ENCODE peak calls at places on chromosomes 7 and 10, in seven cellular contexts. C, A, Y, W, Q, S and H are unnamed samples.

GRCh38 chr10:49187950-49188761 is at the start of gene TMEM273:
- DNase-seq in C (peak), A (no peak), Y (no peak), W (no peak), Q (peak), S (peak), H (peak)

GRCh38 chr7:130349911-130350782 is 5.5 kb downstream of the CPA5 start:
- DNase-seq in C (no peak), A (no peak), Y (no peak), W (peak), Q (no peak), S (no peak), H (no peak)

GRCh38 chr7:134421998-134422397 is 36.9 kb downstream of the AKR1B1 start:
- DNase-seq in C (no peak), A (peak), Y (no peak), W (peak), Q (no peak), S (no peak), H (no peak)

GRCh38 chr10:26650406-26650805 is 47.1 kb upstream of the PDSS1 start:
- DNase-seq in C (no peak), A (no peak), Y (no peak), W (no peak), Q (no peak), S (no peak), H (no peak)

GRCh38 chr10:77011823-77012566 is 625.6 kb downstream of the KCNMA1 start:
- DNase-seq in C (no peak), A (no peak), Y (no peak), W (peak), Q (no peak), S (no peak), H (no peak)

GRCh38 chr10:122648599-122649428 is 50.8 kb downstream of the C10orf120 start:
- DNase-seq in C (no peak), A (peak), Y (no peak), W (peak), Q (peak), S (no peak), H (no peak)

GRCh38 chr7:105911961-105912575 is 35.7 kb upstream of the ATXN7L1 start:
- DNase-seq in C (no peak), A (peak), Y (no peak), W (no peak), Q (no peak), S (no peak), H (no peak)

GRCh38 chr7:150367187-150367510 is 1.5 kb upstream of the REPIN1 start:
- DNase-seq in C (no peak), A (no peak), Y (no peak), W (no peak), Q (no peak), S (no peak), H (no peak)

GRCh38 chr10:103244663-103245271 is 920 bp upstream of the RPEL1 start:
- DNase-seq in C (peak), A (peak), Y (peak), W (peak), Q (peak), S (peak), H (peak)

GRCh38 chr10:72058347-72058898 is 29.9 kb downstream of the SPOCK2 start:
- DNase-seq in C (no peak), A (no peak), Y (no peak), W (no peak), Q (no peak), S (no peak), H (no peak)

GRCh38 chr10:62348029-62348428 is 26.1 kb upstream of the ZNF365 start:
- DNase-seq in C (no peak), A (no peak), Y (no peak), W (no peak), Q (no peak), S (no peak), H (no peak)

GRCh38 chr10:57716884-57717283 is 550.8 kb downstream of the IPMK start:
- DNase-seq in C (no peak), A (peak), Y (no peak), W (peak), Q (no peak), S (no peak), H (no peak)

GRCh38 chr10:3759397-3759796 is 25.6 kb downstream of the KLF6 start:
- DNase-seq in C (no peak), A (no peak), Y (no peak), W (no peak), Q (no peak), S (no peak), H (no peak)

GRCh38 chr10:128922172-128922571 is 544.9 kb upstream of the MGMT start:
- DNase-seq in C (no peak), A (no peak), Y (no peak), W (no peak), Q (no peak), S (no peak), H (no peak)

GRCh38 chr7:137032436-137032835 is 164.0 kb downstream of the CHRM2 start:
- DNase-seq in C (no peak), A (no peak), Y (no peak), W (no peak), Q (no peak), S (no peak), H (no peak)

GRCh38 chr10:29667191-29667590 is 32.4 kb upstream of the SVIL start:
- DNase-seq in C (no peak), A (no peak), Y (no peak), W (no peak), Q (no peak), S (no peak), H (no peak)

GRCh38 chr7:45915606-45916005 is 5.5 kb downstream of the IGFBP3 start:
- DNase-seq in C (no peak), A (peak), Y (no peak), W (no peak), Q (no peak), S (no peak), H (no peak)

GRCh38 chr7:2212906-2213305 is 19.8 kb downstream of the MAD1L1 start:
- DNase-seq in C (peak), A (no peak), Y (no peak), W (no peak), Q (no peak), S (no peak), H (no peak)

GRCh38 chr7:78198756-78199155 is 400.2 kb downstream of the PHTF2 start:
- DNase-seq in C (no peak), A (peak), Y (no peak), W (peak), Q (no peak), S (no peak), H (no peak)

GRCh38 chr7:38448076-38448475 is 174.6 kb upstream of the TARP start:
- DNase-seq in C (no peak), A (no peak), Y (no peak), W (peak), Q (no peak), S (no peak), H (no peak)

GRCh38 chr10:62779487-62780248 is 24.9 kb upstream of the ADO start:
- DNase-seq in C (peak), A (no peak), Y (peak), W (peak), Q (no peak), S (peak), H (peak)

GRCh38 chr10:77592946-77593636 is 44.5 kb downstream of the KCNMA1 start:
- DNase-seq in C (no peak), A (peak), Y (no peak), W (peak), Q (peak), S (no peak), H (no peak)

GRCh38 chr7:74248156-74248555 is 6.0 kb downstream of the RFC2 start:
- DNase-seq in C (no peak), A (no peak), Y (no peak), W (no peak), Q (no peak), S (no peak), H (no peak)